ENCODE peak calls at places on chromosomes 1 and 21, in four cellular contexts. A, C, G and B are unnamed samples.

GRCh38 chr1:207985996-207986395 is 75.1 kb upstream of the CD34 start:
- DNase-seq in A (no peak), C (no peak), G (no peak), B (no peak)

GRCh38 chr1:191320062-191320461 is 838.2 kb upstream of the RGS18 start:
- DNase-seq in A (no peak), C (no peak), G (no peak), B (no peak)

GRCh38 chr1:241336335-241336734 is 20.7 kb downstream of the RGS7 start:
- DNase-seq in A (no peak), C (no peak), G (no peak), B (no peak)

GRCh38 chr21:44991538-44992483 is 52.0 kb downstream of the SLX9 start:
- DNase-seq in A (no peak), C (no peak), G (no peak), B (no peak)

GRCh38 chr1:230136453-230137327 is 69.7 kb downstream of the GALNT2 start:
- DNase-seq in A (no peak), C (no peak), G (no peak), B (no peak)

GRCh38 chr21:45975017-45975595 is 6.5 kb upstream of the COL6A1 start:
- DNase-seq in A (no peak), C (peak), G (no peak), B (no peak)

GRCh38 chr1:111334169-111334568 is 43.5 kb downstream of the CHIA start:
- DNase-seq in A (peak), C (no peak), G (no peak), B (peak)

GRCh38 chr21:16084776-16085364 is 355.1 kb downstream of the USP25 start:
- DNase-seq in A (no peak), C (peak), G (peak), B (no peak)

GRCh38 chr1:235601087-235601486 is 48.5 kb downstream of the GNG4 start:
- DNase-seq in A (peak), C (no peak), G (peak), B (no peak)

GRCh38 chr1:210792703-210793102 is 341.2 kb downstream of the KCNH1 start:
- DNase-seq in A (no peak), C (no peak), G (no peak), B (no peak)

GRCh38 chr1:74689800-74690696 is 16.5 kb upstream of the ERICH3 start:
- DNase-seq in A (peak), C (peak), G (peak), B (no peak)

GRCh38 chr21:44887807-44888580 is 14.5 kb upstream of the PTTG1IP start:
- DNase-seq in A (no peak), C (no peak), G (no peak), B (no peak)

GRCh38 chr1:221908573-221908972 is 166.7 kb upstream of the DUSP10 start:
- DNase-seq in A (no peak), C (no peak), G (no peak), B (no peak)

GRCh38 chr1:22288593-22289241 is 145.8 kb upstream of the WNT4 start:
- DNase-seq in A (no peak), C (no peak), G (peak), B (no peak)

GRCh38 chr1:10599194-10599861 is 124.6 kb downstream of the PEX14 start:
- DNase-seq in A (no peak), C (no peak), G (no peak), B (no peak)

GRCh38 chr21:45998276-45998701 is 16.7 kb downstream of the COL6A1 start:
- DNase-seq in A (no peak), C (peak), G (no peak), B (no peak)

GRCh38 chr1:112393634-112393976 is 2.4 kb upstream of the CTTNBP2NL start:
- DNase-seq in A (peak), C (no peak), G (no peak), B (no peak)

GRCh38 chr1:20610950-20611349 is 22.1 kb downstream of the CDA start:
- DNase-seq in A (no peak), C (no peak), G (no peak), B (no peak)

GRCh38 chr1:27992271-27992670 is 32.5 kb downstream of the XKR8 start:
- DNase-seq in A (peak), C (no peak), G (no peak), B (no peak)

GRCh38 chr1:156797212-156797871 is 19.3 kb downstream of the SH2D2A start:
- DNase-seq in A (peak), C (no peak), G (peak), B (peak)

GRCh38 chr1:203682401-203683383 is 56.1 kb downstream of the ATP2B4 start:
- DNase-seq in A (peak), C (no peak), G (no peak), B (no peak)

GRCh38 chr1:32307313-32307712 is 15.4 kb downstream of the HDAC1 start:
- DNase-seq in A (no peak), C (no peak), G (no peak), B (no peak)

GRCh38 chr1:7042322-7043231 is 257.3 kb downstream of the CAMTA1 start:
- DNase-seq in A (no peak), C (no peak), G (no peak), B (peak)

GRCh38 chr1:159177273-159177907 is 6.0 kb downstream of the CADM3 start:
- DNase-seq in A (peak), C (no peak), G (no peak), B (peak)

GRCh38 chr1:88549536-88549935 is 134.5 kb upstream of the PKN2 start:
- DNase-seq in A (no peak), C (no peak), G (no peak), B (no peak)

GRCh38 chr1:88557044-88557443 is 127.0 kb upstream of the PKN2 start:
- DNase-seq in A (no peak), C (no peak), G (no peak), B (no peak)

DNA sequence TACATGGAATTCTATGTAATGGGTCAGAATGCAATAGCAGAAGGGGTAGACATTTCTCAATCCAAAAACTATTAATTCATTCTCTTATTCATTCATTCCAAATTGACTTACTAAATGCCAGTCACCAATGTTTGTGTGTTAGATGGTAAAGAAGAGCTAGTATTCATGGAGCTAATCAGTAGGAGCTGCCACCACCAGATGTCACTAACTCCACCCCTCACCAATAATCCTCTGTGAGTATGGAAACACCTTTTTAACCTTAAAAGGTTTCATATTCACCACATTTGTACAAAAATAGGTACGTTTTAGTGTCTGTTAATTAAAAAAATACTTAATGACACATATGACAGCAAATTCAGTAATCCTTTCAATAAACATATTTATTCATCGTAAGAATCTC is 131.8 kb upstream of the PKN2 start:
- DNase-seq in A (peak), C (no peak), G (no peak), B (no peak)
- TF ChIP-seq CTCF in A (no peak), C (no peak), G (no peak), B (no peak)

GRCh38 chr1:89994805-89995594 is at the start of gene ZNF326:
- DNase-seq in A (peak), C (peak), G (peak), B (peak)
- TF ChIP-seq CTCF in A (no peak), C (no peak), G (no peak), B (no peak)

GRCh38 chr1:39195166-39196111 is 9.1 kb upstream of the MACF1 start:
- DNase-seq in A (no peak), C (no peak), G (no peak), B (no peak)

GRCh38 chr1:39194398-39195051 is 10.0 kb upstream of the MACF1 start:
- DNase-seq in A (no peak), C (no peak), G (no peak), B (no peak)

GRCh38 chr1:39199593-39199992 is 4.9 kb upstream of the MACF1 start:
- DNase-seq in A (no peak), C (no peak), G (no peak), B (no peak)

GRCh38 chr1:39196244-39197215 is 8.0 kb upstream of the MACF1 start:
- DNase-seq in A (no peak), C (no peak), G (no peak), B (peak)
- TF ChIP-seq CTCF in A (no peak), C (no peak), G (no peak), B (no peak)

GRCh38 chr1:40094481-40095110 is 2.5 kb downstream of the PPT1 start:
- DNase-seq in A (no peak), C (no peak), G (no peak), B (no peak)

GRCh38 chr1:40096646-40096976 is 441 bp downstream of the PPT1 start:
- DNase-seq in A (no peak), C (no peak), G (no peak), B (no peak)

GRCh38 chr1:40092811-40093617 is 4.0 kb downstream of the PPT1 start:
- DNase-seq in A (no peak), C (no peak), G (no peak), B (no peak)

GRCh38 chr1:40092241-40092640 is 4.8 kb downstream of the PPT1 start:
- DNase-seq in A (no peak), C (no peak), G (no peak), B (no peak)

GRCh38 chr1:40096977-40097782 is at the start of gene PPT1:
- DNase-seq in A (peak), C (peak), G (peak), B (peak)
- TF ChIP-seq CTCF in A (no peak), C (peak), G (no peak), B (no peak)

GRCh38 chr1:103788377-103788776 is 38.7 kb downstream of the AMY1C start:
- DNase-seq in A (no peak), C (no peak), G (no peak), B (no peak)
- TF ChIP-seq CTCF in A (no peak), C (peak), G (no peak), B (peak)

GRCh38 chr1:13541435-13542215 is 27.8 kb upstream of the LRRC38 start:
- DNase-seq in A (no peak), C (no peak), G (no peak), B (peak)

GRCh38 chr1:13538832-13539231 is 25.0 kb upstream of the LRRC38 start:
- DNase-seq in A (no peak), C (no peak), G (no peak), B (no peak)

GRCh38 chr1:13540871-13541270 is 27.1 kb upstream of the LRRC38 start:
- DNase-seq in A (no peak), C (no peak), G (peak), B (no peak)

GRCh38 chr1:13536612-13537011 is 22.8 kb upstream of the LRRC38 start:
- DNase-seq in A (no peak), C (no peak), G (no peak), B (no peak)

DNA sequence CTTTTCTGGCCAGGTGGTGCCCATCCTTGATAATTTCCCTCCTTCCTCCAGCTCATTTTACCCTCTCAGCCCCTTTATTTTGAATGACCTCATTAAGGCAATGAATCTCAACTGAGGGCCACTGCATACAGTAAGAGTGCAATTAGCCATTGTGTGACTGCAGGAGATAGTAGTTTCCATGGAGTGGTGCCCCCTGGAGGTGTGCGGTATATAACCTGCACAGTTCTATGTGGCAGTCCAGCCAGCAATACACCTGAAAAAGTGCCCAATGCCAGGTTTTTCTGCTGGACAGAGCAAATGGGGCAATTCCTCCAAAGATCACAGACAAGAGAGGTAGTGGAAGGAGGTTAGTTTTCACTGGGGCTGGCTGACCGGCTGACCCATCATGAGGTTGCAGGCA is 25.9 kb upstream of the LRRC38 start:
- DNase-seq in A (no peak), C (no peak), G (no peak), B (no peak)
- TF ChIP-seq CTCF in A (no peak), C (no peak), G (no peak), B (no peak)